ENCODE peak calls at places on chromosomes 6 and 20, in eight cellular contexts. C, Z, F, Y, E, P, D and O are unnamed samples.

GRCh38 chr20:36950432-36951197 is 893 bp downstream of the SAMHD1 start:
- DNase-seq in Z (no peak), E (peak; percentile 16), D (no peak), C (no peak), F (no peak), P (peak; percentile 50), Y (no peak), O (peak; percentile 57)

GRCh38 chr20:56393133-56393472 is 658 bp downstream of the CSTF1 start:
- DNase-seq in P (no peak), F (no peak), C (peak; percentile 19), D (no peak), Y (no peak), E (peak; percentile 13), Z (no peak), O (no peak)

GRCh38 chr6:74250161-74250560 is 554.2 kb downstream of the CD109 start:
- DNase-seq in Y (no peak), D (no peak), Z (peak; percentile 23), P (no peak), F (no peak), C (peak; percentile 34), E (no peak), O (no peak)

GRCh38 chr6:142853244-142854180 is 91.5 kb downstream of the HIVEP2 start:
- DNase-seq in Y (no peak), C (no peak), Z (peak; percentile 36), D (no peak), P (no peak), F (no peak), E (peak; percentile 71), O (no peak)

GRCh38 chr6:137830562-137830961 is 36.5 kb upstream of the TNFAIP3 start:
- DNase-seq in P (no peak), E (no peak), Z (no peak), Y (no peak), D (no peak), C (peak; percentile 36), F (no peak), O (no peak)

GRCh38 chr20:41905186-41905585 is 287.0 kb upstream of the CHD6 start:
- DNase-seq in P (no peak), E (no peak), F (no peak), Y (no peak), C (no peak), Z (no peak), D (no peak), O (no peak)

GRCh38 chr6:4210619-4211419 is 75.4 kb upstream of the ECI2 start:
- DNase-seq in Y (peak; percentile 34), F (peak; percentile 69), D (no peak), E (peak; percentile 78), C (peak; percentile 69), Z (peak; percentile 63), P (peak; percentile 54), O (peak; percentile 40)

GRCh38 chr6:132768051-132768517 is 10.4 kb upstream of the VNN2 start:
- DNase-seq in Y (peak; percentile 9), D (peak; percentile 61), E (peak; percentile 46), F (peak; percentile 74), P (peak; percentile 68), C (no peak), Z (no peak), O (peak; percentile 72)

GRCh38 chr20:56839222-56839621 is 210.1 kb downstream of the TFAP2C start:
- DNase-seq in P (no peak), Z (no peak), Y (no peak), D (no peak), C (no peak), E (no peak), F (no peak), O (no peak)

GRCh38 chr6:402901-403658 is 11.5 kb downstream of the IRF4 start:
- DNase-seq in D (no peak), C (no peak), E (no peak), Y (no peak), F (no peak), Z (no peak), P (no peak), O (no peak)

DNA sequence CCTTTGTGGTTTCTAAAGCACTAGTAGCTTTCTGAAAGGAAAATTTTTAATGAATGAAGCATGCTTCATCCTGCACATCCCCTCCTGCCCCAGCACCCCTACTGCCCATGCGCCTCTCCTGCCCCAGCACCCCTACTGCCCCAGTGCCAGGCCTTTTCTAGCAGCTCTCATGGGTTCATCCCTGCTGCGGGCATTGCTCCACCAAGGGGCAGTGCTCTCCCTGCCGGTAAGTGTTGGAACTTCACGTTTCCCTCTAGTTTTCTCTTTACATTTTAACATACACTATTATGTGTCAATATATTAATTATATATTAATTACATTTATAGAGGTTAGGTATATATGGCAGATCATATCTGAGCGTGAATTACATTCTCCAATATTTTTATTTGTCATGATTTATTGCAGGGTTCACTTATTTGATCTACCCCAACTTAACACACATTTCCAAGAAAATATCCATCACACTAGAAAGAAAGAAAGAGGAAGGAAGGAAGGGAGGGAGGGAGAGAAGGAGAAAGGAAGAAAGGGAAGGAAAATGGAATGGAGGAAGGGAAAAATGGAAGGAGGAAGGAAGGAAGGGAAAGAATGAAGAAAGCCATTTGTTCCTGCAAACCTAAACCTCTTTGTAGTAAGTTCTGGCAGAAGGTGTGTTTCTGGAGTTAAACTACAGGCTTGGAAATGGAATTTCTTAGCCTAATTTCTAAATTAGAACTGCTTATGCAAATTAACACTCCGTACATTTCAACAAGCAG is 46.8 kb downstream of the CEP43 start:
- DNase-seq in P (peak; percentile 18), D (no peak), F (no peak), E (no peak), Z (no peak), Y (no peak), C (no peak), O (no peak)
- TF ChIP-seq CTCF in P (no peak), D (peak; percentile 20), F (no peak), E (no peak), Z (peak; percentile 9), Y (no peak), C (no peak), O (peak; percentile 29)

GRCh38 chr6:30981942-30982772 is 1.4 kb upstream of the MUC21 start:
- DNase-seq in Z (peak; percentile 78), D (no peak), F (no peak), Y (no peak), E (peak; percentile 76), C (peak; percentile 80), P (peak; percentile 58), O (no peak)
- TF ChIP-seq CTCF in Z (peak; percentile 45), D (peak; percentile 11), F (peak; percentile 25), Y (peak; percentile 55), E (peak; percentile 51), C (peak; percentile 38), P (no peak), O (no peak)

GRCh38 chr6:32194388-32194787 is 1.9 kb upstream of the GPSM3 start:
- DNase-seq in P (no peak), D (no peak), C (no peak), Y (no peak), Z (no peak), E (no peak), F (no peak), O (no peak)

GRCh38 chr6:32196682-32197616 is 4.5 kb upstream of the GPSM3 start:
- DNase-seq in Y (no peak), F (peak; percentile 70), D (no peak), E (peak; percentile 28), C (peak; percentile 4), P (peak; percentile 50), Z (no peak), O (no peak)

GRCh38 chr6:32195902-32196681 is 3.6 kb upstream of the GPSM3 start:
- DNase-seq in Y (peak; percentile 75), Z (peak; percentile 79), F (peak; percentile 93), C (peak; percentile 90), D (peak; percentile 84), E (peak; percentile 95), P (peak; percentile 99), O (peak; percentile 85)

GRCh38 chr6:32194825-32195651 is 2.6 kb upstream of the GPSM3 start:
- DNase-seq in F (no peak), P (peak; percentile 65), E (peak; percentile 79), Z (peak; percentile 61), D (no peak), Y (no peak), C (peak; percentile 67), O (no peak)

GRCh38 chr6:32195652-32195901 is 3.1 kb upstream of the GPSM3 start:
- DNase-seq in Z (peak; percentile 100), E (peak; percentile 100), F (peak; percentile 100), Y (peak; percentile 100), P (peak; percentile 100), D (peak; percentile 100), C (peak; percentile 100), O (peak; percentile 100)
- TF ChIP-seq CTCF in Z (peak; percentile 32), E (peak; percentile 63), F (peak; percentile 51), Y (peak; percentile 45), P (peak; percentile 45), D (peak; percentile 5), C (peak; percentile 54), O (peak; percentile 58)

GRCh38 chr6:32968770-32969684 is 633 bp downstream of the BRD2 start:
- DNase-seq in Z (peak; percentile 79), P (peak; percentile 74), F (peak; percentile 92), Y (peak; percentile 51), C (peak; percentile 88), D (peak; percentile 83), E (peak; percentile 88), O (peak; percentile 83)

GRCh38 chr6:32969685-32970412 is 1.5 kb downstream of the BRD2 start:
- DNase-seq in D (peak; percentile 86), Z (peak; percentile 96), E (peak; percentile 98), P (peak; percentile 93), C (peak; percentile 96), Y (peak; percentile 68), F (peak; percentile 85), O (peak; percentile 87)

GRCh38 chr6:32965901-32966300 is 2.5 kb upstream of the BRD2 start:
- DNase-seq in D (no peak), P (no peak), Y (no peak), E (no peak), C (no peak), F (no peak), Z (peak; percentile 53), O (no peak)

GRCh38 chr6:32968093-32968769 is at the start of gene BRD2:
- DNase-seq in E (peak; percentile 98), D (peak; percentile 99), P (peak; percentile 99), C (peak; percentile 98), F (peak; percentile 98), Z (peak; percentile 95), Y (peak; percentile 94), O (peak; percentile 98)

GRCh38 chr6:32967151-32968091 is 973 bp upstream of the BRD2 start:
- DNase-seq in C (peak; percentile 49), D (no peak), E (peak; percentile 59), P (peak; percentile 66), Y (no peak), F (no peak), Z (peak; percentile 44), O (no peak)
- TF ChIP-seq CTCF in C (peak; percentile 72), D (peak; percentile 64), E (peak; percentile 55), P (peak; percentile 56), Y (peak; percentile 54), F (peak; percentile 54), Z (peak; percentile 63), O (peak; percentile 47)